ENCODE peak calls at places on chromosomes 13 and 19, in eight cellular contexts. X is stimulated activated CD4-positive, alpha-beta T cell treated with anti-CD3 and anti-CD28 coated beads, Interleukin-12 subunit alpha, Interleukin-12 subunit beta, amount 100 ng/mL, for 24 hours; T is COR-L47; V is stromal cell of bone marrow; B is kidney glomerular epithelial cell; U is endodermal cell; W is activated T-helper 2 cell treated with anti-CD3 and anti-CD28 coated beads, Interferon-gamma antibody, Interleukin-2, Interleukin-4, amounts not matched to agents 10 μg/mL and 5 μg/mL and 100 μg/mL, durations not matched to agents 14 hours and 24 hours and 36 hours; H is astrocyte of the hippocampus. M is an unnamed sample.
A peak's percentile ranks its signal among the peaks of the same experiment; 100 is the strongest.

GRCh38 chr13:110498327-110498726 is 63.2 kb downstream of the RAB20 start:
- DNase-seq in X (no peak), B (no peak), T (no peak), H (no peak), W (no peak), U (no peak), V (no peak), M (no peak)

GRCh38 chr13:26050568-26051230 is 1.1 kb downstream of the SHISA2 start:
- DNase-seq in X (no peak), T (peak; percentile 47), W (no peak), V (no peak), H (peak; percentile 60), U (peak; percentile 89), B (no peak), M (no peak)

GRCh38 chr13:26529441-26529840 is 28.0 kb upstream of the WASF3 start:
- DNase-seq in U (peak; percentile 92), B (peak; percentile 54), T (no peak), W (no peak), H (peak; percentile 79), X (no peak), V (peak; percentile 34), M (no peak)

GRCh38 chr13:76795701-76796695 is 90.2 kb downstream of the KCTD12 start:
- DNase-seq in H (no peak), B (no peak), U (no peak), X (no peak), T (no peak), W (no peak), V (no peak), M (no peak)

GRCh38 chr19:49847731-49848696 is 2.9 kb upstream of the PTOV1 start:
- DNase-seq in B (peak; percentile 68), H (peak; percentile 89), W (no peak), U (no peak), X (no peak), V (peak; percentile 71), T (no peak), M (no peak)

GRCh38 chr13:75482070-75482819 is at the start of gene TBC1D4:
- DNase-seq in T (peak; percentile 82), H (peak; percentile 94), W (peak; percentile 50), V (peak; percentile 81), X (peak; percentile 35), B (peak; percentile 90), U (peak; percentile 96), M (peak; percentile 71)

GRCh38 chr13:91311491-91311890 is 36.0 kb upstream of the MIR17HG start:
- DNase-seq in H (no peak), X (no peak), W (no peak), T (no peak), V (no peak), B (no peak), U (no peak), M (no peak)

GRCh38 chr19:35908010-35908441 is at the start of gene TYROBP:
- DNase-seq in T (no peak), H (no peak), V (no peak), X (no peak), U (no peak), W (no peak), B (no peak), M (no peak)

GRCh38 chr13:90533866-90534265 is 813.6 kb upstream of the MIR17HG start:
- DNase-seq in V (no peak), H (no peak), U (no peak), T (no peak), X (no peak), B (no peak), W (no peak), M (no peak)

GRCh38 chr13:86765462-86765861 is 905.7 kb upstream of the SLITRK5 start:
- DNase-seq in H (no peak), U (no peak), W (no peak), T (no peak), X (no peak), B (no peak), V (no peak), M (no peak)

GRCh38 chr19:16462757-16463250 is 9.0 kb downstream of the EPS15L1 start:
- DNase-seq in H (peak; percentile 42), B (no peak), U (no peak), X (no peak), V (no peak), T (no peak), W (no peak), M (no peak)

GRCh38 chr13:79686441-79686840 is 205.5 kb downstream of the NDFIP2 start:
- DNase-seq in V (no peak), T (no peak), W (no peak), U (no peak), H (no peak), X (no peak), B (no peak), M (no peak)

GRCh38 chr13:109790951-109791605 is 4.7 kb upstream of the IRS2 start:
- DNase-seq in U (peak; percentile 75), H (peak; percentile 49), W (peak; percentile 30), T (peak; percentile 58), B (no peak), X (no peak), V (no peak), M (no peak)

GRCh38 chr13:39462456-39462855 is 140.5 kb downstream of the LHFPL6 start:
- DNase-seq in T (no peak), X (no peak), B (peak; percentile 19), V (no peak), U (no peak), H (peak; percentile 61), W (no peak), M (no peak)

GRCh38 chr13:28794370-28794769 is 25.8 kb upstream of the MTUS2 start:
- DNase-seq in X (no peak), H (no peak), B (no peak), W (no peak), T (no peak), V (no peak), U (no peak), M (no peak)

GRCh38 chr13:74570046-74570445 is 435.8 kb upstream of the KLF12 start:
- DNase-seq in X (no peak), H (no peak), U (no peak), V (no peak), B (no peak), T (no peak), W (no peak), M (no peak)

GRCh38 chr13:106415427-106415826 is 120.0 kb downstream of the EFNB2 start:
- DNase-seq in W (no peak), X (no peak), H (no peak), V (no peak), B (no peak), U (no peak), T (no peak), M (no peak)

GRCh38 chr13:26442541-26442940 is 114.9 kb upstream of the WASF3 start:
- DNase-seq in B (peak; percentile 20), X (no peak), U (no peak), W (no peak), V (peak; percentile 43), H (peak; percentile 15), T (no peak), M (no peak)

GRCh38 chr19:7762719-7763293 is at the start of gene CLEC4M:
- DNase-seq in T (no peak), U (peak; percentile 13), H (no peak), V (no peak), B (no peak), X (no peak), W (no peak), M (no peak)

GRCh38 chr13:34817246-34817645 is 124.8 kb upstream of the NBEA start:
- DNase-seq in V (no peak), B (peak; percentile 5), U (no peak), T (no peak), W (no peak), X (no peak), H (peak; percentile 38), M (no peak)

GRCh38 chr19:2173388-2173787 is 9.7 kb downstream of the DOT1L start:
- DNase-seq in B (no peak), V (no peak), U (no peak), H (no peak), T (no peak), W (no peak), X (no peak), M (no peak)

GRCh38 chr13:109036091-109036490 is 406.7 kb downstream of the MYO16 start:
- DNase-seq in X (no peak), U (no peak), B (no peak), H (peak; percentile 71), V (peak; percentile 2), W (no peak), T (no peak), M (no peak)

GRCh38 chr19:30068528-30069395 is 126.7 kb downstream of the URI1 start:
- DNase-seq in U (peak; percentile 24), X (no peak), B (no peak), V (no peak), W (no peak), T (no peak), H (no peak), M (peak; percentile 25)

GRCh38 chr19:9945319-9945966 is 9.1 kb upstream of the OLFM2 start:
- DNase-seq in B (peak; percentile 89), H (peak; percentile 98), T (no peak), U (peak; percentile 72), V (peak; percentile 98), W (no peak), X (no peak), M (peak; percentile 67)